ENCODE peak calls at places on chromosomes 13 and 19, in ten cellular contexts. R is stimulated activated CD4-positive, alpha-beta T cell treated with anti-CD3 and anti-CD28 coated beads, TNF-alpha, amount 100 ng/mL, for 4 hours; U is fibroblast of lung; F is activated naive CD4-positive, alpha-beta T cell treated with anti-CD3 and anti-CD28 coated beads, Interleukin-2, amount 10 ng/mL, durations not matched to agents 7 days and 5 days; W is cardiac septum; K is activated CD4-positive, alpha-beta T cell treated with anti-CD3 and anti-CD28 coated beads, Interleukin-2, amount 50 U/mL, for 48 hours; Y is HL-60; B is choroid plexus epithelial cell; Z is T-helper 2 cell; D is G401. H is an unnamed sample.

GRCh38 chr19:30335306-30335886 is 36.8 kb upstream of the ZNF536 start:
- DNase-seq in U (no peak), R (no peak), Y (no peak), B (no peak), K (no peak), F (no peak), Z (no peak), W (no peak), D (no peak), H (peak; percentile 40)

GRCh38 chr19:1167687-1168561 is 6.1 kb downstream of the SBNO2 start:
- DNase-seq in D (no peak), Y (no peak), B (no peak), W (no peak), U (no peak), F (no peak), K (no peak), R (no peak), Z (no peak), H (no peak)

GRCh38 chr13:34733720-34734119 is 208.3 kb upstream of the NBEA start:
- DNase-seq in Y (no peak), W (no peak), R (no peak), F (no peak), B (peak; percentile 32), D (no peak), K (no peak), U (peak; percentile 47), Z (no peak), H (no peak)

GRCh38 chr13:43664700-43665191 is 122.0 kb downstream of the ENOX1 start:
- DNase-seq in W (no peak), B (peak; percentile 82), D (no peak), K (no peak), R (no peak), F (peak; percentile 40), U (peak; percentile 63), Z (no peak), Y (no peak), H (no peak)

GRCh38 chr13:67238277-67238859 is 8.2 kb upstream of the PCDH9 start:
- DNase-seq in W (no peak), K (no peak), D (peak; percentile 61), R (no peak), Y (no peak), F (no peak), U (peak; percentile 16), B (peak; percentile 62), Z (no peak), H (no peak)

GRCh38 chr13:51125495-51126226 is 14.6 kb upstream of the C13orf42 start:
- DNase-seq in Y (peak; percentile 29), F (peak; percentile 62), R (peak; percentile 21), D (peak; percentile 62), K (peak; percentile 50), W (no peak), B (peak; percentile 79), Z (no peak), U (peak; percentile 50), H (no peak)

GRCh38 chr13:41854758-41855157 is 106.2 kb downstream of the VWA8 start:
- DNase-seq in D (no peak), F (no peak), R (no peak), K (no peak), Z (no peak), W (no peak), B (peak; percentile 30), U (peak; percentile 12), Y (no peak), H (no peak)

GRCh38 chr13:76425930-76426329 is 460.3 kb downstream of the KCTD12 start:
- DNase-seq in K (no peak), F (no peak), Y (no peak), D (no peak), U (peak; percentile 72), R (no peak), B (peak; percentile 85), W (no peak), Z (no peak), H (no peak)

GRCh38 chr13:102974574-102975195 is 91.5 kb downstream of the SLC10A2 start:
- DNase-seq in U (no peak), W (no peak), B (no peak), F (no peak), R (no peak), D (no peak), Z (no peak), Y (no peak), K (no peak), H (no peak)

H was measured in coronary artery.